ENCODE peak calls at places on chromosomes 1 and 21, in six cellular contexts. A, M, E, V, S and O are unnamed samples.

GRCh38 chr1:50458507-50458906 is 35.3 kb upstream of the DMRTA2 start:
- DNase-seq in A (no peak), M (peak; percentile 84), E (no peak), V (no peak), S (no peak), O (no peak)

GRCh38 chr1:227896710-227897655 is 50.7 kb downstream of the WNT9A start:
- DNase-seq in A (peak; percentile 13), M (no peak), E (no peak), V (peak; percentile 72), S (peak; percentile 9), O (peak; percentile 70)

GRCh38 chr1:208183977-208184901 is 59.9 kb downstream of the PLXNA2 start:
- DNase-seq in A (no peak), M (peak; percentile 70), E (peak; percentile 40), V (no peak), S (peak; percentile 70), O (peak; percentile 88)

GRCh38 chr1:55870076-55870475 is 654.9 kb upstream of the USP24 start:
- DNase-seq in A (no peak), M (no peak), E (no peak), V (no peak), S (no peak), O (no peak)

GRCh38 chr1:50452700-50453099 is 29.5 kb upstream of the DMRTA2 start:
- DNase-seq in A (no peak), M (no peak), E (no peak), V (no peak), S (no peak), O (no peak)

GRCh38 chr21:44828362-44829056 is 10.6 kb upstream of the SUMO3 start:
- DNase-seq in A (no peak), M (no peak), E (no peak), V (no peak), S (no peak), O (no peak)

GRCh38 chr1:98323396-98323795 is 338.1 kb upstream of the SNX7 start:
- DNase-seq in A (no peak), M (peak; percentile 77), E (peak; percentile 82), V (no peak), S (no peak), O (no peak)

GRCh38 chr1:45584351-45585109 is 689 bp downstream of the NASP start:
- DNase-seq in A (peak; percentile 90), M (peak; percentile 92), E (peak; percentile 83), V (peak; percentile 93), S (peak; percentile 83), O (peak; percentile 83)

GRCh38 chr1:3677411-3677944 is 25.2 kb downstream of the TP73 start:
- DNase-seq in A (no peak), M (peak; percentile 87), E (no peak), V (no peak), S (no peak), O (no peak)

GRCh38 chr1:48681476-48682305 is 95.0 kb downstream of the BEND5 start:
- DNase-seq in A (no peak), M (no peak), E (no peak), V (no peak), S (peak; percentile 50), O (no peak)

GRCh38 chr1:12595839-12596821 is 21.9 kb downstream of the DHRS3 start:
- DNase-seq in A (peak; percentile 82), M (peak; percentile 88), E (peak; percentile 98), V (peak; percentile 93), S (peak; percentile 87), O (peak; percentile 97)

GRCh38 chr1:213772711-213773110 is 215.1 kb upstream of the PROX1 start:
- DNase-seq in A (no peak), M (no peak), E (no peak), V (no peak), S (no peak), O (no peak)

GRCh38 chr1:238898856-238899255 is 487.5 kb upstream of the CHRM3 start:
- DNase-seq in A (no peak), M (peak; percentile 19), E (no peak), V (no peak), S (no peak), O (no peak)

GRCh38 chr1:207454046-207454964 is at the start of gene CR2:
- DNase-seq in A (peak; percentile 16), M (peak; percentile 44), E (no peak), V (no peak), S (no peak), O (no peak)

GRCh38 chr1:58699011-58699762 is 675 bp downstream of the MYSM1 start:
- DNase-seq in A (no peak), M (peak; percentile 38), E (no peak), V (no peak), S (no peak), O (no peak)

GRCh38 chr1:12142141-12142823 is 24.5 kb upstream of the TNFRSF1B start:
- DNase-seq in A (no peak), M (no peak), E (no peak), V (no peak), S (no peak), O (no peak)

GRCh38 chr1:158078569-158079080 is 85.2 kb downstream of the KIRREL1 start:
- DNase-seq in A (no peak), M (no peak), E (no peak), V (no peak), S (no peak), O (no peak)

GRCh38 chr1:99646885-99647284 is 972 bp downstream of the PALMD start:
- DNase-seq in A (no peak), M (no peak), E (no peak), V (no peak), S (no peak), O (no peak)

GRCh38 chr21:29053011-29053553 is 20.4 kb downstream of the CCT8 start:
- DNase-seq in A (no peak), M (no peak), E (no peak), V (no peak), S (no peak), O (no peak)

GRCh38 chr1:180916771-180917170 is 4.1 kb downstream of the KIAA1614 start:
- DNase-seq in A (no peak), M (no peak), E (no peak), V (no peak), S (no peak), O (no peak)

GRCh38 chr1:92473781-92474495 is 12.8 kb downstream of the GFI1 start:
- DNase-seq in A (no peak), M (no peak), E (no peak), V (no peak), S (no peak), O (no peak)

GRCh38 chr1:95069711-95070093 is 3.0 kb downstream of the ALG14 start:
- DNase-seq in A (no peak), M (no peak), E (no peak), V (no peak), S (no peak), O (no peak)

GRCh38 chr1:10074059-10074854 is 41.5 kb downstream of the UBE4B start:
- DNase-seq in A (no peak), M (peak; percentile 92), E (peak; percentile 98), V (no peak), S (peak; percentile 70), O (peak; percentile 42)

GRCh38 chr1:83960669-83961277 is 38.2 kb downstream of the TTLL7 start:
- DNase-seq in A (no peak), M (no peak), E (no peak), V (no peak), S (no peak), O (no peak)

DNA sequence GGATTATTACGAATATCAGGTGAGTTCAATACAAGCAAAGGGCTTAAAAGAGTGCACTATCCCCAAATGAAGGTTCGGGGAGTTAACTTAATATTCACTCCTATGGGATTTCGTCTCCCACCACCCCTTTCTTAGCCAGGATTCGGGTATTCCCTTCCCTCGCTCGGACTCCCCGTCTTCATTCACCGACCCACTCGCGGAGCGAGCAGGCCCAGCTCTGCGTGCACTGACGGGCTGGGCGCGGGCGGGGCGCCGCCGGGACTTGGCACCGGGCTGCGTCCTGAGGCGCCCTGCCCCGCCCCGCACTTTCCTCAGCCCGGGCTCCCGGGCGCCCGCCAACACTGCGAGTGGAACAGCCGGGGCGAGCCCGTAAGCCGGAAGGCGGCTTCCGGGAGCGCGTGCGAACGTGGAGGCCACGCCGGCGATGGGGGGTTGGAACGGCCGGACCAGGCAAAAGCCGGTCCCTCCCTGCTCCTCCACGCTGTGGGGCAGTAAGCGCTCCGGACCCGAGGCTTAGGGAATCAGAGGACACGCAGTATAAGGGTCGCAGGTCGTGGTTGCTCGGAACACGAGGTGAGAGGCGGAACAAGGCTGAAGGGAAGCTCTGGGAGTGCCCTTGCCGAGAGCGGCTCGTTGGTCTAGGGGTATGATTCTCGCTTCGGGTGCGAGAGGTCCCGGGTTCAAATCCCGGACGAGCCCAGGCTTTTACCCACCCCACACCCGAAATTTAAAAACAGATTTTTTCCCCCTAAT is 7.5 kb upstream of the MPZL1 start:
- DNase-seq in A (peak; percentile 91), M (peak; percentile 87), E (no peak), V (peak; percentile 91), S (peak; percentile 94), O (peak; percentile 91)
- TF ChIP-seq POLR2A in A (peak; percentile 40), M (peak; percentile 34), E (peak; percentile 71), V (no peak), S (peak; percentile 47), O (no peak)

GRCh38 chr1:19872190-19872589 is 10.0 kb upstream of the OTUD3 start:
- DNase-seq in A (no peak), M (no peak), E (no peak), V (no peak), S (no peak), O (no peak)
- TF ChIP-seq CTCF in A (no peak), M (no peak), E (no peak), V (no peak), S (no peak), O (no peak)

DNA sequence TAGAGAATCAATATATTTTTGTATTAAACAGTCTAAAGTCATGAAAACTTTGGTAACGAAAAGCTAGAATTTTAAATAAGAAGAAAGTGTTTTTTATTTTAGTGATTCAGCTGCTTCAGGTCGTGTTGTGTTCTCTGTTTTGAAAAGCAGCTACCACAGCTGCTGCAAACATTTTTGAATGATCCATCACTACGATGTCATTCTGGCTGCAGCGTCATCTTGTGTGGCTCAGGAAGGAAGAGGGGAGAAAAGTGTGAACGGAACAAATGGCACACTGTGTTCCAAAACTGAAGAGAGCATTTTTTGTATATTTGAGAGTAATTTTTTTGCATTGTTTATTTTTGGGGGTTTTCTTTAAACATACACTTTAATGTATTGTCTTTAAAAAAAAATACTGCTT is 323.0 kb upstream of the ADGRL2 start:
- DNase-seq in A (no peak), M (no peak), E (peak; percentile 10), V (no peak), S (no peak), O (no peak)
- H3K4me3 ChIP-seq in A (peak overlapping the region; percentile 32), M (no peak overlapping the region), E (no peak overlapping the region), V (peak overlapping the region; percentile 10), S (peak overlapping the region; percentile 3), O (no peak overlapping the region)

DNA sequence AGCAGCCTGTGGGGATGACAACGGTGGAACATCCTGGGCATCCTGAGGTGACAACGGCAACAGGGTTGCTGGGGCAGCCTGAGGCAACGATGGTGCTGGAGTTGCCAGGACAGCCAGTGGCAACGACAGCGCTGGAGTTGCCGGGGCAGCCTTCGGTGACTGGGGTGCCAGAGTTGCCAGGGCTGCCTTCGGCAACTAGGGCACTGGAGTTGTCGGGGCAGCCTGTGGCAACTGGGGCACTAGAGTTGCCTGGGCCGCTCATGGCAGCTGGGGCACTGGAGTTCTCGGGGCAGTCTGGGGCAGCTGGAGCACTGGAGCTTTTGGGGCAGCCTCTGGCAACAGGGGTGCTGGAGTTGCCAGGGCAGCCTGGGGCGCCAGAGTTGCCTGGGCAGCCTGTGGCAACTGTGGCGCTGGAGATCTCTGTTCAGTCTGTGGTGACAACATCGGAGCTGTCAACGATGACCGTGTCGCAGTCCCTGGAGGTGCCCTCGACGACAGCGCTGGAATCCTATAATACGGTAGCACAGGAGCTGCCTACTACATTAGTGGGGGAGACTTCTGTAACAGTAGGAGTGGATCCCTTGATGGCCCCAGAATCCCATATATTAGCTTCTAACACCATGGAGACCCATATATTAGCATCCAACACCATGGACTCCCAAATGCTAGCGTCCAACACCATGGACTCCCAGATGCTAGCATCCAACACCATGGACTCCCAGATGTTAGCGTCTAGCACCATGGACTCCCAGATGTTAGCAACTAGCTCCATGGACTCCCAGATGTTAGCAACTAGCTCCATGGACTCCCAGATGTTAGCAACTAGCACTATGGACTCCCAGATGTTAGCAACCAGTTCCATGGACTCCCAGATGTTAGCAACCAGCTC is 8.2 kb downstream of the SON start:
- DNase-seq in A (no peak), M (no peak), E (no peak), V (no peak), S (no peak), O (no peak)
- TF ChIP-seq POLR2A in A (no peak), M (no peak), E (no peak), V (no peak), S (no peak), O (no peak)